ENCODE peak calls at places on chromosomes 6 and 20, in ten cellular contexts. One of them, this sample, is unnamed.

GRCh38 chr6:70270287-70271005 is 32.4 kb downstream of the COL9A1 start:
- DNase-seq in kidney: no peak
- DNase-seq in tibial artery: no peak
- DNase-seq in heart right ventricle: no peak
- DNase-seq in neural progenitor cell: peak
- DNase-seq in ecto neural progenitor cell: peak
- DNase-seq in activated T-cell treated with anti-CD3 and anti-CD28 coated beads, Interleukin-2, amount 50 U/mL, for 48 hours: no peak
- DNase-seq in stimulated activated naive CD8-positive, alpha-beta T cell treated with anti-CD3 and anti-CD28 coated beads, Interleukin-15, amount 100 ng/mL, for 72 hours: no peak
- DNase-seq in kidney tubule cell: peak
- DNase-seq in HCT116: no peak
- DNase-seq in this sample: no peak

GRCh38 chr6:145267076-145267867 is 468.0 kb downstream of the EPM2A start:
- DNase-seq in activated T-cell treated with anti-CD3 and anti-CD28 coated beads, Interleukin-2, amount 50 U/mL, for 48 hours: no peak
- DNase-seq in heart right ventricle: no peak
- DNase-seq in neural progenitor cell: no peak
- DNase-seq in tibial artery: no peak
- DNase-seq in stimulated activated naive CD8-positive, alpha-beta T cell treated with anti-CD3 and anti-CD28 coated beads, Interleukin-15, amount 100 ng/mL, for 72 hours: no peak
- DNase-seq in HCT116: no peak
- DNase-seq in kidney: no peak
- DNase-seq in kidney tubule cell: no peak
- DNase-seq in ecto neural progenitor cell: no peak
- DNase-seq in this sample: no peak

GRCh38 chr6:53335224-53335994 is 13.3 kb downstream of the ELOVL5 start:
- DNase-seq in kidney: no peak
- DNase-seq in kidney tubule cell: no peak
- DNase-seq in stimulated activated naive CD8-positive, alpha-beta T cell treated with anti-CD3 and anti-CD28 coated beads, Interleukin-15, amount 100 ng/mL, for 72 hours: peak
- DNase-seq in heart right ventricle: no peak
- DNase-seq in HCT116: no peak
- DNase-seq in activated T-cell treated with anti-CD3 and anti-CD28 coated beads, Interleukin-2, amount 50 U/mL, for 48 hours: peak
- DNase-seq in tibial artery: no peak
- DNase-seq in ecto neural progenitor cell: no peak
- DNase-seq in neural progenitor cell: no peak
- DNase-seq in this sample: no peak

GRCh38 chr20:50085481-50086365 is 27.2 kb downstream of the UBE2V1 start:
- DNase-seq in neural progenitor cell: peak
- DNase-seq in activated T-cell treated with anti-CD3 and anti-CD28 coated beads, Interleukin-2, amount 50 U/mL, for 48 hours: no peak
- DNase-seq in ecto neural progenitor cell: peak
- DNase-seq in HCT116: peak
- DNase-seq in kidney: no peak
- DNase-seq in heart right ventricle: no peak
- DNase-seq in kidney tubule cell: peak
- DNase-seq in tibial artery: peak
- DNase-seq in stimulated activated naive CD8-positive, alpha-beta T cell treated with anti-CD3 and anti-CD28 coated beads, Interleukin-15, amount 100 ng/mL, for 72 hours: peak
- DNase-seq in this sample: no peak

GRCh38 chr6:134175532-134176282 is 123.3 kb upstream of the SLC2A12 start:
- DNase-seq in kidney tubule cell: peak
- DNase-seq in heart right ventricle: peak
- DNase-seq in neural progenitor cell: peak
- DNase-seq in HCT116: peak
- DNase-seq in activated T-cell treated with anti-CD3 and anti-CD28 coated beads, Interleukin-2, amount 50 U/mL, for 48 hours: peak
- DNase-seq in tibial artery: peak
- DNase-seq in ecto neural progenitor cell: no peak
- DNase-seq in kidney: peak
- DNase-seq in stimulated activated naive CD8-positive, alpha-beta T cell treated with anti-CD3 and anti-CD28 coated beads, Interleukin-15, amount 100 ng/mL, for 72 hours: peak
- DNase-seq in this sample: no peak

GRCh38 chr20:380763-381580 is 412 bp downstream of the TRIB3 start:
- DNase-seq in kidney tubule cell: peak
- DNase-seq in tibial artery: peak
- DNase-seq in ecto neural progenitor cell: peak
- DNase-seq in heart right ventricle: peak
- DNase-seq in neural progenitor cell: peak
- DNase-seq in activated T-cell treated with anti-CD3 and anti-CD28 coated beads, Interleukin-2, amount 50 U/mL, for 48 hours: peak
- DNase-seq in stimulated activated naive CD8-positive, alpha-beta T cell treated with anti-CD3 and anti-CD28 coated beads, Interleukin-15, amount 100 ng/mL, for 72 hours: peak
- DNase-seq in HCT116: peak
- DNase-seq in kidney: peak
- DNase-seq in this sample: no peak

GRCh38 chr6:291148-291696 is 1.1 kb upstream of the DUSP22 start:
- DNase-seq in activated T-cell treated with anti-CD3 and anti-CD28 coated beads, Interleukin-2, amount 50 U/mL, for 48 hours: no peak
- DNase-seq in stimulated activated naive CD8-positive, alpha-beta T cell treated with anti-CD3 and anti-CD28 coated beads, Interleukin-15, amount 100 ng/mL, for 72 hours: peak
- DNase-seq in neural progenitor cell: no peak
- DNase-seq in heart right ventricle: no peak
- DNase-seq in kidney tubule cell: peak
- DNase-seq in kidney: no peak
- DNase-seq in tibial artery: no peak
- DNase-seq in HCT116: no peak
- DNase-seq in ecto neural progenitor cell: no peak
- DNase-seq in this sample: no peak

GRCh38 chr6:108068618-108069017 is 5.9 kb downstream of the OSTM1 start:
- DNase-seq in heart right ventricle: no peak
- DNase-seq in activated T-cell treated with anti-CD3 and anti-CD28 coated beads, Interleukin-2, amount 50 U/mL, for 48 hours: no peak
- DNase-seq in tibial artery: no peak
- DNase-seq in neural progenitor cell: no peak
- DNase-seq in stimulated activated naive CD8-positive, alpha-beta T cell treated with anti-CD3 and anti-CD28 coated beads, Interleukin-15, amount 100 ng/mL, for 72 hours: peak
- DNase-seq in kidney: no peak
- DNase-seq in kidney tubule cell: no peak
- DNase-seq in HCT116: no peak
- DNase-seq in ecto neural progenitor cell: no peak
- DNase-seq in this sample: no peak

GRCh38 chr6:33566182-33567084 is 13.6 kb downstream of the BAK1 start:
- DNase-seq in neural progenitor cell: no peak
- DNase-seq in stimulated activated naive CD8-positive, alpha-beta T cell treated with anti-CD3 and anti-CD28 coated beads, Interleukin-15, amount 100 ng/mL, for 72 hours: no peak
- DNase-seq in HCT116: no peak
- DNase-seq in kidney tubule cell: peak
- DNase-seq in ecto neural progenitor cell: no peak
- DNase-seq in tibial artery: no peak
- DNase-seq in activated T-cell treated with anti-CD3 and anti-CD28 coated beads, Interleukin-2, amount 50 U/mL, for 48 hours: no peak
- DNase-seq in kidney: no peak
- DNase-seq in heart right ventricle: no peak
- DNase-seq in this sample: no peak

GRCh38 chr6:150271172-150271500 is 97.7 kb upstream of the IYD start:
- DNase-seq in ecto neural progenitor cell: no peak
- DNase-seq in heart right ventricle: no peak
- DNase-seq in tibial artery: no peak
- DNase-seq in neural progenitor cell: no peak
- DNase-seq in activated T-cell treated with anti-CD3 and anti-CD28 coated beads, Interleukin-2, amount 50 U/mL, for 48 hours: no peak
- DNase-seq in stimulated activated naive CD8-positive, alpha-beta T cell treated with anti-CD3 and anti-CD28 coated beads, Interleukin-15, amount 100 ng/mL, for 72 hours: no peak
- DNase-seq in kidney tubule cell: no peak
- DNase-seq in HCT116: no peak
- DNase-seq in kidney: no peak
- DNase-seq in this sample: no peak

GRCh38 chr6:69421270-69421669 is 375.5 kb downstream of the LMBRD1 start:
- DNase-seq in HCT116: no peak
- DNase-seq in activated T-cell treated with anti-CD3 and anti-CD28 coated beads, Interleukin-2, amount 50 U/mL, for 48 hours: no peak
- DNase-seq in ecto neural progenitor cell: no peak
- DNase-seq in neural progenitor cell: no peak
- DNase-seq in heart right ventricle: no peak
- DNase-seq in tibial artery: no peak
- DNase-seq in kidney tubule cell: no peak
- DNase-seq in stimulated activated naive CD8-positive, alpha-beta T cell treated with anti-CD3 and anti-CD28 coated beads, Interleukin-15, amount 100 ng/mL, for 72 hours: no peak
- DNase-seq in kidney: no peak
- DNase-seq in this sample: no peak

GRCh38 chr6:72956272-72956671 is 269.0 kb downstream of the KHDC1L start:
- DNase-seq in tibial artery: no peak
- DNase-seq in kidney: no peak
- DNase-seq in HCT116: no peak
- DNase-seq in activated T-cell treated with anti-CD3 and anti-CD28 coated beads, Interleukin-2, amount 50 U/mL, for 48 hours: no peak
- DNase-seq in kidney tubule cell: no peak
- DNase-seq in heart right ventricle: no peak
- DNase-seq in stimulated activated naive CD8-positive, alpha-beta T cell treated with anti-CD3 and anti-CD28 coated beads, Interleukin-15, amount 100 ng/mL, for 72 hours: no peak
- DNase-seq in neural progenitor cell: no peak
- DNase-seq in ecto neural progenitor cell: no peak
- DNase-seq in this sample: no peak

GRCh38 chr20:1275919-1276318 is 9.8 kb downstream of the SNPH start:
- DNase-seq in kidney: no peak
- DNase-seq in heart right ventricle: no peak
- DNase-seq in HCT116: no peak
- DNase-seq in activated T-cell treated with anti-CD3 and anti-CD28 coated beads, Interleukin-2, amount 50 U/mL, for 48 hours: no peak
- DNase-seq in ecto neural progenitor cell: peak
- DNase-seq in kidney tubule cell: no peak
- DNase-seq in neural progenitor cell: no peak
- DNase-seq in stimulated activated naive CD8-positive, alpha-beta T cell treated with anti-CD3 and anti-CD28 coated beads, Interleukin-15, amount 100 ng/mL, for 72 hours: no peak
- DNase-seq in tibial artery: no peak
- DNase-seq in this sample: no peak

GRCh38 chr6:144607998-144608736 is 323.0 kb downstream of the UTRN start:
- DNase-seq in tibial artery: no peak
- DNase-seq in heart right ventricle: no peak
- DNase-seq in stimulated activated naive CD8-positive, alpha-beta T cell treated with anti-CD3 and anti-CD28 coated beads, Interleukin-15, amount 100 ng/mL, for 72 hours: no peak
- DNase-seq in ecto neural progenitor cell: no peak
- DNase-seq in kidney tubule cell: no peak
- DNase-seq in HCT116: no peak
- DNase-seq in kidney: no peak
- DNase-seq in activated T-cell treated with anti-CD3 and anti-CD28 coated beads, Interleukin-2, amount 50 U/mL, for 48 hours: no peak
- DNase-seq in neural progenitor cell: no peak
- DNase-seq in this sample: no peak

GRCh38 chr20:43925786-43926185 is 11.1 kb downstream of the TOX2 start:
- DNase-seq in HCT116: no peak
- DNase-seq in stimulated activated naive CD8-positive, alpha-beta T cell treated with anti-CD3 and anti-CD28 coated beads, Interleukin-15, amount 100 ng/mL, for 72 hours: no peak
- DNase-seq in ecto neural progenitor cell: no peak
- DNase-seq in neural progenitor cell: no peak
- DNase-seq in kidney tubule cell: no peak
- DNase-seq in activated T-cell treated with anti-CD3 and anti-CD28 coated beads, Interleukin-2, amount 50 U/mL, for 48 hours: no peak
- DNase-seq in kidney: no peak
- DNase-seq in tibial artery: peak
- DNase-seq in heart right ventricle: peak
- DNase-seq in this sample: no peak

GRCh38 chr6:136792945-136793289 is 640 bp upstream of the MAP3K5 start:
- DNase-seq in kidney: peak
- DNase-seq in heart right ventricle: peak
- DNase-seq in HCT116: peak
- DNase-seq in activated T-cell treated with anti-CD3 and anti-CD28 coated beads, Interleukin-2, amount 50 U/mL, for 48 hours: peak
- DNase-seq in tibial artery: peak
- DNase-seq in ecto neural progenitor cell: peak
- DNase-seq in stimulated activated naive CD8-positive, alpha-beta T cell treated with anti-CD3 and anti-CD28 coated beads, Interleukin-15, amount 100 ng/mL, for 72 hours: peak
- DNase-seq in kidney tubule cell: peak
- DNase-seq in neural progenitor cell: peak
- DNase-seq in this sample: no peak

GRCh38 chr20:41228858-41229257 is 88.7 kb downstream of the ZHX3 start:
- DNase-seq in HCT116: no peak
- DNase-seq in kidney: no peak
- DNase-seq in tibial artery: no peak
- DNase-seq in heart right ventricle: no peak
- DNase-seq in ecto neural progenitor cell: no peak
- DNase-seq in kidney tubule cell: no peak
- DNase-seq in stimulated activated naive CD8-positive, alpha-beta T cell treated with anti-CD3 and anti-CD28 coated beads, Interleukin-15, amount 100 ng/mL, for 72 hours: no peak
- DNase-seq in activated T-cell treated with anti-CD3 and anti-CD28 coated beads, Interleukin-2, amount 50 U/mL, for 48 hours: no peak
- DNase-seq in neural progenitor cell: no peak
- DNase-seq in this sample: no peak

GRCh38 chr6:20708367-20709124 is 174.3 kb downstream of the CDKAL1 start:
- DNase-seq in HCT116: no peak
- DNase-seq in stimulated activated naive CD8-positive, alpha-beta T cell treated with anti-CD3 and anti-CD28 coated beads, Interleukin-15, amount 100 ng/mL, for 72 hours: peak
- DNase-seq in tibial artery: no peak
- DNase-seq in kidney: no peak
- DNase-seq in kidney tubule cell: peak
- DNase-seq in heart right ventricle: no peak
- DNase-seq in neural progenitor cell: peak
- DNase-seq in activated T-cell treated with anti-CD3 and anti-CD28 coated beads, Interleukin-2, amount 50 U/mL, for 48 hours: no peak
- DNase-seq in ecto neural progenitor cell: no peak
- DNase-seq in this sample: no peak

GRCh38 chr6:63615590-63615989 is 20.0 kb upstream of the PHF3 start:
- DNase-seq in heart right ventricle: no peak
- DNase-seq in HCT116: no peak
- DNase-seq in tibial artery: no peak
- DNase-seq in kidney: no peak
- DNase-seq in kidney tubule cell: no peak
- DNase-seq in activated T-cell treated with anti-CD3 and anti-CD28 coated beads, Interleukin-2, amount 50 U/mL, for 48 hours: no peak
- DNase-seq in neural progenitor cell: no peak
- DNase-seq in stimulated activated naive CD8-positive, alpha-beta T cell treated with anti-CD3 and anti-CD28 coated beads, Interleukin-15, amount 100 ng/mL, for 72 hours: no peak
- DNase-seq in ecto neural progenitor cell: no peak
- DNase-seq in this sample: no peak

GRCh38 chr6:138494312-138494711 is 5.0 kb downstream of the NHSL1 start:
- DNase-seq in activated T-cell treated with anti-CD3 and anti-CD28 coated beads, Interleukin-2, amount 50 U/mL, for 48 hours: no peak
- DNase-seq in heart right ventricle: no peak
- DNase-seq in neural progenitor cell: no peak
- DNase-seq in ecto neural progenitor cell: no peak
- DNase-seq in kidney tubule cell: no peak
- DNase-seq in tibial artery: no peak
- DNase-seq in kidney: no peak
- DNase-seq in HCT116: no peak
- DNase-seq in stimulated activated naive CD8-positive, alpha-beta T cell treated with anti-CD3 and anti-CD28 coated beads, Interleukin-15, amount 100 ng/mL, for 72 hours: no peak
- DNase-seq in this sample: no peak

GRCh38 chr6:75412937-75413662 is 80.5 kb downstream of the FILIP1 start:
- DNase-seq in ecto neural progenitor cell: no peak
- DNase-seq in tibial artery: no peak
- DNase-seq in neural progenitor cell: no peak
- DNase-seq in activated T-cell treated with anti-CD3 and anti-CD28 coated beads, Interleukin-2, amount 50 U/mL, for 48 hours: no peak
- DNase-seq in stimulated activated naive CD8-positive, alpha-beta T cell treated with anti-CD3 and anti-CD28 coated beads, Interleukin-15, amount 100 ng/mL, for 72 hours: no peak
- DNase-seq in kidney tubule cell: no peak
- DNase-seq in HCT116: no peak
- DNase-seq in heart right ventricle: no peak
- DNase-seq in kidney: no peak
- DNase-seq in this sample: no peak

This sample was measured in epithelial cell of proximal tubule.